ENCODE peak calls at places on chromosomes 12 and 14, in four cellular contexts. P is H1, N is HCT116, U is K562. W is an unnamed sample.

GRCh38 chr12:103268831-103269514 is 226.8 kb downstream of the C12orf42 start:
- DNase-seq in N (no peak), U (no peak), P (no peak), W (no peak)

GRCh38 chr12:120474092-120474960 is 4.8 kb upstream of the SRSF9 start:
- DNase-seq in U (peak; percentile 43), N (peak; percentile 80), P (no peak), W (no peak)

GRCh38 chr12:57110189-57111045 is 745 bp downstream of the STAT6 start:
- DNase-seq in P (no peak), U (peak; percentile 78), N (no peak), W (peak; percentile 77)

GRCh38 chr14:43297794-43298193 is 1209.3 kb downstream of the FSCB start:
- DNase-seq in P (no peak), U (no peak), N (no peak), W (no peak)

GRCh38 chr14:106875503-106875902 is 1349.1 kb downstream of the TMEM121 start:
- DNase-seq in U (no peak), P (no peak), N (no peak), W (no peak)

GRCh38 chr12:57803317-57803893 is 15.1 kb downstream of the AVIL start:
- DNase-seq in U (peak; percentile 63), P (peak; percentile 31), N (peak; percentile 23), W (peak; percentile 23)

GRCh38 chr12:110068654-110069053 is 20.3 kb upstream of the C12orf76 start:
- DNase-seq in P (no peak), N (no peak), U (no peak), W (no peak)

GRCh38 chr14:101508948-101509729 is 52.2 kb upstream of the DIO3 start:
- DNase-seq in N (no peak), U (no peak), P (no peak), W (no peak)

GRCh38 chr12:123519151-123520001 is 14.1 kb downstream of the RILPL1 start:
- DNase-seq in P (no peak), U (no peak), N (no peak), W (peak; percentile 84)

GRCh38 chr12:31682136-31682962 is 22.9 kb downstream of the ETFBKMT start:
- DNase-seq in P (peak; percentile 69), U (peak; percentile 77), N (peak; percentile 85), W (peak; percentile 81)

GRCh38 chr14:55221186-55221585 is 29.8 kb upstream of the DLGAP5 start:
- DNase-seq in U (no peak), N (no peak), P (no peak), W (no peak)

GRCh38 chr12:23098110-23099049 is 473.4 kb downstream of the ETNK1 start:
- DNase-seq in U (no peak), N (no peak), P (no peak), W (no peak)

GRCh38 chr12:20490213-20490612 is 121.9 kb downstream of the PDE3A start:
- DNase-seq in P (no peak), U (no peak), N (no peak), W (no peak)

GRCh38 chr14:75279739-75280447 is 1.3 kb downstream of the FOS start:
- DNase-seq in N (no peak), P (no peak), U (no peak), W (no peak)

GRCh38 chr14:75705014-75705413 is 44.0 kb downstream of the TTLL5 start:
- DNase-seq in P (no peak), N (no peak), U (no peak), W (no peak)

GRCh38 chr12:11981174-11981733 is 89.5 kb upstream of the BCL2L14 start:
- DNase-seq in N (no peak), U (no peak), P (no peak), W (no peak)

GRCh38 chr14:72513994-72514659 is 379.8 kb downstream of the DPF3 start:
- DNase-seq in U (peak; percentile 27), P (no peak), N (peak; percentile 10), W (peak; percentile 7)

GRCh38 chr12:95723693-95724384 is 66.7 kb downstream of the NTN4 start:
- DNase-seq in U (no peak), P (no peak), N (no peak), W (no peak)

GRCh38 chr14:104250175-104250574 is 111.8 kb downstream of the KIF26A start:
- DNase-seq in P (no peak), N (no peak), U (no peak), W (no peak)

GRCh38 chr14:99006271-99006670 is 265.7 kb downstream of the BCL11B start:
- DNase-seq in U (no peak), P (no peak), N (no peak), W (no peak)

GRCh38 chr12:39846304-39846703 is 226.7 kb upstream of the ABCD2 start:
- DNase-seq in U (no peak), P (no peak), N (no peak), W (no peak)

GRCh38 chr12:42684171-42685071 is 94.9 kb upstream of the PRICKLE1 start:
- DNase-seq in N (no peak), P (no peak), U (no peak), W (no peak)

GRCh38 chr12:110109037-110109836 is 14.9 kb upstream of the IFT81 start:
- DNase-seq in P (no peak), U (peak; percentile 21), N (no peak), W (peak; percentile 93)

GRCh38 chr12:53251477-53252348 is 16.4 kb upstream of the ESPL1 start:
- DNase-seq in N (peak; percentile 48), U (peak; percentile 94), P (no peak), W (peak; percentile 81)

GRCh38 chr12:32399045-32399372 is 349 bp upstream of the FGD4 start:
- DNase-seq in N (no peak), P (no peak), U (no peak), W (no peak)

GRCh38 chr12:26701604-26702215 is 131.3 kb downstream of the ITPR2 start:
- DNase-seq in U (peak; percentile 14), N (peak; percentile 28), P (no peak), W (peak; percentile 23)
- TF ChIP-seq FOSL1 in U (no peak), N (no peak), P (no peak), W (no peak)

GRCh38 chr14:95522556-95522955 is 6.1 kb upstream of the SYNE3 start:
- DNase-seq in P (no peak), N (no peak), U (no peak), W (no peak)

GRCh38 chr14:95522116-95522515 is 5.7 kb upstream of the SYNE3 start:
- DNase-seq in N (no peak), P (no peak), U (no peak), W (no peak)

GRCh38 chr14:95523818-95524448 is 7.5 kb upstream of the SYNE3 start:
- DNase-seq in U (peak; percentile 48), N (no peak), P (no peak), W (peak; percentile 79)

GRCh38 chr14:95524706-95525512 is 8.5 kb upstream of the SYNE3 start:
- DNase-seq in P (no peak), U (no peak), N (peak; percentile 41), W (peak; percentile 95)

GRCh38 chr14:95523051-95523817 is 6.8 kb upstream of the SYNE3 start:
- DNase-seq in P (no peak), N (no peak), U (no peak), W (peak; percentile 95)
- H3K4me3 ChIP-seq in P (no peak overlapping the region), N (no peak overlapping the region), U (peak overlapping the region; percentile 9), W (peak overlapping the region; percentile 30)

GRCh38 chr14:63992858-63993257 is 140.1 kb downstream of the SYNE2 start:
- DNase-seq in U (no peak), N (no peak), P (no peak), W (no peak)
- TF ChIP-seq FOSL1 in U (no peak), N (no peak), P (no peak), W (no peak)

DNA sequence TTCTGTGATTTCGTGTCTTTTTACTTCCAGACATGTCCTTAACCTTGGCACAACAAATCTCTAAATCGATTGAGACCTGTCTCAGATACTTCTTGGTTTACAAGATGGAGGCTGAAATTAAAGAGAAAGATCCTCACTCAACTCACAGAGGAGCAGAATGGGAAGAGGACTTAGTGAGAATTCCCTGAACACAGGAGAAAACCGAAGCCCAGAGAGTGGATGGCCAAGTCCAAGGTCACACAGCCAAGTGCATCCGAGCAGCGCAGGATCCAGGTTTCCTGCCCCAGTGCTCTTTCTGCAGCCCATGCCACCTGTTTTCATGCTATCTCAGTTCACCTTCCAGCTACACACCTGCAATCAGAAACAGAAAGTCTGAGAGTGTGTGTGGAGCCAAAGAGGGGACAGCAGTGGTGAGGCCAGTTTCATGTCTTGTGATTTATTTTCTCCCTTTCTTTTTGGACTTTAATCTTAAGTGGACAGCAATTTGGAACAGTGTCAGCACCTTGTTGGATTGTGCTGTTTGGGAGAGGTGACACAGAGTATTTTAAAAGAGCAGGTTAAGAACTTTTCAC is 22.9 kb upstream of the TCL1B start:
- DNase-seq in U (no peak), N (no peak), P (no peak), W (no peak)
- H3K4me3 ChIP-seq in U (no peak overlapping the region), N (no peak overlapping the region), P (no peak overlapping the region), W (no peak overlapping the region)

GRCh38 chr12:106342397-106343212 is 14.9 kb upstream of the POLR3B start:
- DNase-seq in N (no peak), P (no peak), U (no peak), W (peak; percentile 39)
- TF ChIP-seq FOSL1 in N (no peak), P (no peak), U (peak; percentile 68), W (no peak)

DNA sequence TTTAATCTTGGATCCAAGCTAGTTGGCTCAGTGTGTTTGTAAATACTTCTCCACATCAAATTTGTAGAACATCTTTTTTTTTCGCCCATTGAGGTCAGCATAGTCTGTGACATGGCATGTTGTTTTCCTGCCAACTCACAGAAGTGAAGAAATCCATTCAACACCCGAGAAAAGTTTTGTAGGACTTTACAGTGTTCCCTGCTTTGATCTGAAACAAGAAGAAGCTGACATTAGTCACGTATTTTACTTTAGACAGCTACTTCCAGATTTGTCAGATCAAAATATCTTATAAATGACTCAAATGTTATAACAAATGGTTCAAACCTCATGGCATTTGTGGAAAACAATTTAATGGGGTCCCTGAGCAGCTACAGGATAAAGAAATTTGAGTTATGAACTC is 438.7 kb downstream of the EGLN3 start:
- DNase-seq in U (no peak), P (no peak), N (no peak), W (no peak)
- H3K4me3 ChIP-seq in U (no peak overlapping the region), P (no peak overlapping the region), N (no peak overlapping the region), W (no peak overlapping the region)